ENCODE peak calls at places on chromosomes 13 and 19, in four cellular contexts. W is IMR-90, J is H1, D is K562. S is an unnamed sample.

GRCh38 chr13:106348032-106348431 is 187.4 kb downstream of the EFNB2 start:
- DNase-seq in J (no peak), D (no peak), W (peak), S (peak)

GRCh38 chr19:36688058-36688457 is 646 bp downstream of the ZNF567 start:
- DNase-seq in D (no peak), W (no peak), J (no peak), S (no peak)

GRCh38 chr13:59409211-59409610 is 754.5 kb downstream of the DIAPH3 start:
- DNase-seq in W (peak), J (no peak), D (no peak), S (no peak)

GRCh38 chr19:589693-590395 is at the start of gene HCN2:
- DNase-seq in J (no peak), D (peak), W (no peak), S (no peak)

GRCh38 chr13:33236021-33236420 is 49.5 kb downstream of the STARD13 start:
- DNase-seq in W (peak), D (no peak), J (no peak), S (no peak)

GRCh38 chr13:64078480-64078936 is 2662.9 kb upstream of the PCDH20 start:
- DNase-seq in J (no peak), W (no peak), D (no peak), S (no peak)

GRCh38 chr13:29935309-29935981 is 85.0 kb upstream of the UBL3 start:
- DNase-seq in D (no peak), J (no peak), W (no peak), S (no peak)

GRCh38 chr19:6260912-6261636 is 18.7 kb downstream of the MLLT1 start:
- DNase-seq in W (peak), D (peak), J (peak), S (peak)

GRCh38 chr19:56139847-56140582 is 1.1 kb upstream of the ZNF444 start:
- DNase-seq in J (no peak), W (no peak), D (peak), S (peak)

DNA sequence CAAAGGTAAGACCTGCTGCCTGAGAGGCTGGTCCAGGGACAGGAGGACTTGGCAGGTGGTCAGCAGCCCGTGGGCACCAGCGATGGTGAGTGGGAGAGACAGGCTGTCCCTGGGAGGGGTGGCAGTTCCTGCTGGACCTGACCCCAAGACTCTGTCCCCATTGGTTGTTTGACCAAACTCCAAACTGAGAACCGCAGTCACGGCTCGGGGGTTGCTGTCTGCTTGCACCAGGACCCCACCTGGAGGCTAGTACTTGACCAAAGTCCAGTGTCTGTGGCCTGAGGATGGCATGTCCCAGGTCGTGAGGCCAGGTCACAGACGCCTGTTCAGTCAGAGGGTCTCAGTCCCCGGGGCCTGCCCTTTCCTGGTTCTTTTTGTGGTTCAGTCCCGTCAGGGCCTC is 9.9 kb upstream of the ZNF14 start:
- DNase-seq in W (no peak), J (no peak), D (no peak), S (no peak)
- TF ChIP-seq MAFK in W (no peak), J (no peak), D (no peak), S (no peak)

GRCh38 chr19:49390978-49391304 is 2.9 kb downstream of the KASH5 start:
- DNase-seq in W (no peak), J (no peak), D (peak), S (no peak)

GRCh38 chr19:49390131-49390977 is 2.3 kb downstream of the KASH5 start:
- DNase-seq in W (no peak), D (no peak), J (no peak), S (no peak)

GRCh38 chr19:49389406-49389805 is 1.4 kb downstream of the KASH5 start:
- DNase-seq in D (no peak), W (no peak), J (no peak), S (no peak)

GRCh38 chr19:49391581-49392399 is 3.7 kb downstream of the KASH5 start:
- DNase-seq in D (peak), W (peak), J (peak), S (peak)

DNA sequence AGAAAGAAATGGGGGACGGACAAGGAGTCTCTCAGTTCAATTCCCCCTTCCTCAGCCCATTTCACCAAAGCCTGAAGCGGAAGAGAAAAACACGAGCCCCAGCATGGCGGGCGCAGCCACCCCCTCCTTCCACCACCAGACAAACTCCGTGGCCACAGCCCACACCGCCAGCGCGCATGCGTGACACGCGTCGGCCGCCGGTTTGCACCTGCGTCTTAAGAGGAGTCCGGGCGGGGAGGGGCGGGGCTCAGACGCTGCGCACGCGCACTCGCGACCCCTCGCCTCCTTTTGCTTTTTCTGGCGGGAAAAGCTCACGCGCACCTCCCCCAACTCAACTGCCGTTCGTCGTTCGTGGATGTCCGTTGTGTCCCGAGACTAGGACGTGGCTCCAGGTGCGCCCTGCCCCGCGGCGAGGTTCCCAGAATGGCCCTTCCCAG is at the start of gene KASH5:
- DNase-seq in D (peak), W (peak), J (no peak), S (peak)
- TF ChIP-seq MAFK in D (no peak), W (no peak), J (no peak), S (no peak)

GRCh38 chr13:97282705-97283104 is 60.6 kb downstream of the MBNL2 start:
- DNase-seq in J (no peak), D (no peak), W (no peak), S (no peak)
- TF ChIP-seq MAFK in J (no peak), D (no peak), W (no peak), S (no peak)

GRCh38 chr13:48962281-48962680 is 13.4 kb upstream of the FNDC3A start:
- DNase-seq in J (no peak), D (no peak), W (peak), S (no peak)
- TF ChIP-seq MAFK in J (no peak), D (no peak), W (no peak), S (no peak)

S was measured in A549.